ENCODE peak calls at places on chromosomes 16 and 17, in ten cellular contexts. A is ovary; I is upper lobe of right lung; J is Peyer's patch; D is HCT116; V is heart right ventricle; X is AG04450; T is mesenchymal stem cell; M is effector memory CD4-positive, alpha-beta T cell; F is transverse colon. B is an unnamed sample. For H3K27me3, the result is how much of the 10 kb centered on the place peaks cover.

GRCh38 chr16:62661435-62661834 is 625.2 kb upstream of the CDH8 start:
- DNase-seq in V (no peak), T (no peak), X (no peak), D (no peak), M (no peak), I (no peak), A (no peak), J (no peak), F (no peak), B (no peak)

GRCh38 chr17:80116923-80117380 is 15.6 kb downstream of the GAA start:
- DNase-seq in I (no peak), J (no peak), M (no peak), V (no peak), A (no peak), T (no peak), F (no peak), X (no peak), D (no peak), B (no peak)

GRCh38 chr17:36879027-36879426 is 58.2 kb upstream of the LHX1 start:
- DNase-seq in V (no peak), A (no peak), D (no peak), M (no peak), J (no peak), T (no peak), X (no peak), I (no peak), F (no peak), B (no peak)

GRCh38 chr16:85234310-85235235 is 122.3 kb upstream of the CIBAR2 start:
- DNase-seq in X (peak), V (peak), D (no peak), T (peak), J (no peak), I (peak), M (no peak), A (peak), F (peak), B (no peak)

GRCh38 chr16:68432701-68433100 is 15.6 kb downstream of the SMPD3 start:
- DNase-seq in V (no peak), T (no peak), X (no peak), M (no peak), F (no peak), J (no peak), A (no peak), I (no peak), D (no peak), B (no peak)

GRCh38 chr16:68668266-68668665 is 23.2 kb downstream of the CDH3 start:
- DNase-seq in F (no peak), X (no peak), V (no peak), I (no peak), D (no peak), M (no peak), A (no peak), J (no peak), T (no peak), B (no peak)

GRCh38 chr17:2412561-2413021 is 11.7 kb upstream of the MNT start:
- DNase-seq in M (no peak), D (no peak), T (peak), J (no peak), F (no peak), V (no peak), A (peak), I (peak), X (no peak), B (no peak)

GRCh38 chr16:528111-529011 is 849 bp downstream of the CAPN15 start:
- DNase-seq in V (peak), T (peak), J (peak), A (peak), D (no peak), I (no peak), M (peak), X (no peak), F (peak), B (no peak)

GRCh38 chr16:51359141-51359960 is 208.3 kb upstream of the SALL1 start:
- DNase-seq in D (no peak), X (peak), M (no peak), A (peak), T (peak), I (no peak), J (no peak), V (peak), F (peak), B (peak)

GRCh38 chr17:76816590-76817135 is 51.5 kb upstream of the MGAT5B start:
- DNase-seq in I (no peak), T (peak), J (peak), F (peak), A (no peak), X (peak), D (peak), M (peak), V (no peak), B (peak)

GRCh38 chr16:539901-540530 is 12.5 kb downstream of the CAPN15 start:
- DNase-seq in T (peak), I (no peak), X (peak), D (no peak), F (no peak), V (no peak), M (no peak), A (no peak), J (no peak), B (no peak)

GRCh38 chr16:89315791-89316581 is 98.5 kb downstream of the ZNF778 start:
- DNase-seq in F (peak), V (peak), I (no peak), X (no peak), T (peak), M (peak), D (no peak), J (peak), A (no peak), B (no peak)

GRCh38 chr17:50658602-50659001 is 23.9 kb downstream of the ABCC3 start:
- DNase-seq in X (no peak), D (no peak), I (no peak), T (no peak), J (no peak), A (no peak), F (no peak), M (no peak), V (no peak), B (no peak)

GRCh38 chr17:77208217-77208808 is 67.5 kb downstream of the SEC14L1 start:
- DNase-seq in T (peak), X (peak), A (peak), V (peak), I (no peak), F (no peak), J (no peak), M (no peak), D (no peak), B (peak)

GRCh38 chr17:75684924-75685323 is 17.8 kb downstream of the SAP30BP start:
- DNase-seq in I (no peak), V (no peak), D (no peak), X (no peak), T (no peak), M (no peak), F (peak), J (no peak), A (no peak), B (no peak)

GRCh38 chr16:49376206-49376605 is 2.6 kb downstream of the C16orf78 start:
- DNase-seq in M (no peak), F (no peak), X (no peak), V (no peak), I (no peak), D (no peak), J (no peak), A (no peak), T (no peak), B (no peak)

GRCh38 chr17:71110326-71110725 is 941.0 kb downstream of the KCNJ2 start:
- DNase-seq in V (no peak), I (no peak), F (no peak), X (no peak), J (no peak), D (peak), A (no peak), T (peak), M (no peak), B (no peak)

GRCh38 chr17:7855643-7856080 is 796 bp downstream of the TMEM88 start:
- DNase-seq in D (no peak), I (no peak), V (peak), J (no peak), M (no peak), X (no peak), A (no peak), F (no peak), T (peak), B (no peak)

GRCh38 chr16:86285938-86286921 is 224.1 kb upstream of the FOXF1 start:
- DNase-seq in F (no peak), M (no peak), T (peak), I (no peak), A (no peak), D (no peak), V (no peak), X (no peak), J (no peak), B (no peak)
- H3K27me3 ChIP-seq in F (half or more), M (under half), T (half or more), I (under half), A (under half), D (half or more), V (half or more), X (under half), J (under half), B (half or more)

GRCh38 chr17:10768766-10769383 is 35.0 kb downstream of the TMEM238L start:
- DNase-seq in D (no peak), I (no peak), J (no peak), T (no peak), M (no peak), V (no peak), F (no peak), A (no peak), X (no peak), B (no peak)
- H3K27ac ChIP-seq in D (no peak), I (no peak), J (no peak), T (no peak), M (no peak), V (no peak), F (no peak), A (no peak), X (no peak), B (no peak)

GRCh38 chr16:78113258-78113657 is 13.8 kb downstream of the WWOX start:
- DNase-seq in V (no peak), F (no peak), J (no peak), X (no peak), D (no peak), I (no peak), T (no peak), A (no peak), M (no peak), B (no peak)
- H3K27me3 ChIP-seq in V (under half), F (under half), J (under half), X (under half), D (under half), I (under half), T (under half), A (under half), M (under half), B (under half)

GRCh38 chr17:17727111-17727659 is 45.9 kb downstream of the RAI1 start:
- DNase-seq in X (no peak), D (no peak), J (no peak), V (no peak), F (no peak), T (no peak), A (no peak), M (no peak), I (no peak), B (no peak)
- H3K27ac ChIP-seq in X (no peak), D (no peak), J (no peak), V (no peak), F (no peak), T (no peak), A (no peak), M (no peak), I (no peak), B (no peak)

GRCh38 chr16:30028438-30029093 is 2.5 kb downstream of the TLCD3B start:
- DNase-seq in V (no peak), A (peak), J (no peak), D (no peak), M (no peak), T (peak), F (no peak), X (no peak), I (no peak), B (no peak)
- H3K27me3 ChIP-seq in V (half or more), A (under half), J (under half), D (under half), M (under half), T (half or more), F (half or more), X (half or more), I (half or more), B (under half)

GRCh38 chr16:19210968-19211367 is 42.9 kb downstream of the SYT17 start:
- DNase-seq in J (peak), X (no peak), F (no peak), A (no peak), M (no peak), I (no peak), T (no peak), D (no peak), V (no peak), B (peak)
- H3K27ac ChIP-seq in J (peak), X (no peak), F (no peak), A (no peak), M (no peak), I (no peak), T (no peak), D (no peak), V (no peak), B (peak)

GRCh38 chr16:56975714-56976113 is 13.6 kb upstream of the NLRC5 start:
- DNase-seq in I (no peak), A (no peak), X (no peak), V (no peak), D (no peak), J (peak), T (no peak), F (no peak), M (no peak), B (no peak)

GRCh38 chr16:56972403-56972802 is 10.7 kb downstream of the CETP start:
- DNase-seq in M (no peak), A (no peak), J (no peak), V (no peak), F (no peak), X (no peak), D (no peak), T (no peak), I (no peak), B (no peak)

GRCh38 chr16:56977256-56977655 is 12.1 kb upstream of the NLRC5 start:
- DNase-seq in M (no peak), I (no peak), F (no peak), A (no peak), D (no peak), X (no peak), V (no peak), T (no peak), J (no peak), B (no peak)

GRCh38 chr16:56972898-56973689 is 11.3 kb downstream of the CETP start:
- DNase-seq in J (no peak), V (no peak), F (no peak), X (no peak), M (no peak), D (no peak), A (no peak), T (no peak), I (no peak), B (no peak)

DNA sequence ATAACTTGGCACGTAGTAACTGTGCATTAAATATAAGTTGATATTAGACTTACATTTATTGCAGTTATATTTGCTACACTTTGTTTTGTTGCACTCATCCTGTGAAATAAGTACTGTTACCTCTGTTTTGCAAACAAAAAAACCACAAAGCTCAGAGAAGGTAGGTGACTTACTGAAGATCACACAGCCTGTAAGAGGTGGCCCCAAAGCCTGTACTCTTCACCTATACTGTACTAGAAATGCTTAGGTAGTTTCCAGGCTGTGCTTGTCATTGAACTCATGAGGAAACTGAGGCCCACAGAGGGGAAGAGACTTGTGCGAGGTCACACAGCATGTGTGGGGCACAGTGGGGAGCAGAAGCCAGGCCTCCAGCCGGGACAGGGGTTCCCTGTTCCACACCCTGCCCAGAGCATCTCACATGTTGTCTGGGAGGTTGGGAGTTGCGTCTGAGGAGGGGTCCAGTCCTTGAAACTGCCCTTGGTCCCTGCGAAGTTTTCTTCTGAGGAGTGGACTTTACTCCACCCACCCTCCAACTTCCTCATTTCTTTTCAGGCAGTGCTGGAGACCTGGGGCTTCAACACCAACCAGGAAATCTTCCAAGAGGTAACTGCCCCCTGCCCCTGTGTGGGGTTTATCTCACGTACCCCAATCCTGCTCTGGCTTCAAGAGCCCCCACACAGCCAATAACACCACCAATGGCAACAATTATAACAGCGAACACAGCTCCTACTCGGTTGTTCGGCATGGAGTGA is 13.0 kb downstream of the CETP start:
- DNase-seq in J (no peak), V (no peak), F (no peak), A (no peak), X (no peak), I (no peak), D (no peak), T (no peak), M (no peak), B (no peak)
- H3K27me3 ChIP-seq in J (under half), V (under half), F (under half), A (under half), X (under half), I (under half), D (under half), T (under half), M (under half), B (under half)

B was measured in dorsolateral prefrontal cortex.